ENCODE peak calls at places on chromosomes 3 and 15, in seven cellular contexts. W is mesendoderm, V is IMR-90, S is neuronal stem cell, A is H1, L is trophoblast cell, G is mesenchymal stem cell. Y is an unnamed sample.

GRCh38 chr15:65829150-65829764 is 37.2 kb upstream of the DENND4A start:
- DNase-seq in A (no peak), W (peak), L (peak), V (peak), S (no peak), G (peak), Y (no peak)

GRCh38 chr3:117019082-117019713 is 309.6 kb downstream of the TUSC7 start:
- DNase-seq in V (peak), S (peak), L (peak), A (peak), G (peak), W (peak), Y (peak)

GRCh38 chr3:189602471-189602870 is 28.7 kb upstream of the TP63 start:
- DNase-seq in G (no peak), S (no peak), W (no peak), V (no peak), A (no peak), L (no peak), Y (no peak)

GRCh38 chr3:148739720-148740119 is 42.0 kb downstream of the AGTR1 start:
- DNase-seq in W (no peak), G (no peak), S (no peak), A (no peak), L (no peak), V (no peak), Y (no peak)

GRCh38 chr15:70704166-70704565 is 59.2 kb downstream of the UACA start:
- DNase-seq in W (no peak), G (no peak), L (no peak), S (no peak), A (no peak), V (no peak), Y (no peak)

GRCh38 chr3:173214576-173214975 is 73.5 kb upstream of the SPATA16 start:
- DNase-seq in V (no peak), S (no peak), A (no peak), W (peak), G (no peak), L (no peak), Y (no peak)

GRCh38 chr15:82849556-82850241 is 40.3 kb downstream of the WHAMM start:
- DNase-seq in W (peak), S (peak), A (peak), V (peak), G (peak), L (peak), Y (peak)

GRCh38 chr3:16338124-16338523 is 73.1 kb downstream of the OXNAD1 start:
- DNase-seq in V (no peak), L (no peak), S (no peak), W (no peak), G (peak), A (no peak), Y (no peak)

GRCh38 chr3:171654809-171655208 is 155.5 kb downstream of the PLD1 start:
- DNase-seq in V (peak), S (no peak), L (no peak), W (no peak), G (no peak), A (no peak), Y (no peak)

GRCh38 chr3:54905230-54905888 is 22.5 kb downstream of the LRTM1 start:
- DNase-seq in W (peak), G (no peak), A (no peak), L (no peak), V (peak), S (no peak), Y (no peak)

GRCh38 chr15:48304398-48304797 is 26.8 kb upstream of the DUT start:
- DNase-seq in V (no peak), G (no peak), A (no peak), L (no peak), W (peak), S (no peak), Y (no peak)

GRCh38 chr15:65172531-65172930 is 12.6 kb downstream of the CLPX start:
- DNase-seq in S (no peak), V (no peak), L (no peak), A (no peak), W (no peak), G (no peak), Y (no peak)

GRCh38 chr3:10982782-10983181 is 9.8 kb upstream of the SLC6A1 start:
- DNase-seq in L (peak), S (no peak), V (no peak), A (no peak), W (no peak), G (no peak), Y (no peak)

GRCh38 chr3:38454179-38454883 is 641 bp downstream of the ACVR2B start:
- DNase-seq in L (peak), W (peak), A (no peak), G (peak), V (peak), S (peak), Y (no peak)

GRCh38 chr3:55505776-55506175 is 18.7 kb upstream of the WNT5A start:
- DNase-seq in V (no peak), A (no peak), L (no peak), W (no peak), G (no peak), S (no peak), Y (no peak)

GRCh38 chr15:33083232-33084006 is 111.1 kb downstream of the FMN1 start:
- DNase-seq in S (no peak), V (peak), G (no peak), W (peak), L (peak), A (no peak), Y (peak)

GRCh38 chr3:76010252-76010651 is 224.9 kb upstream of the ZNF717 start:
- DNase-seq in S (no peak), V (no peak), A (no peak), W (peak), L (no peak), G (no peak), Y (no peak)

GRCh38 chr3:119240101-119240581 is 537 bp downstream of the B4GALT4 start:
- DNase-seq in G (peak), V (no peak), A (no peak), S (peak), L (peak), W (peak), Y (peak)

GRCh38 chr3:161879470-161879869 is 382.9 kb downstream of the OTOL1 start:
- DNase-seq in L (no peak), W (no peak), V (no peak), G (no peak), A (no peak), S (no peak), Y (no peak)

GRCh38 chr15:63042879-63043340 is 363 bp downstream of the TPM1 start:
- DNase-seq in L (no peak), V (no peak), S (no peak), A (no peak), G (no peak), W (peak), Y (no peak)

GRCh38 chr3:157530637-157531300 is 27.6 kb upstream of the VEPH1 start:
- DNase-seq in L (no peak), V (peak), G (no peak), S (no peak), W (no peak), A (no peak), Y (no peak)

GRCh38 chr3:98188553-98188952 is 22.1 kb downstream of the OR5H15 start:
- DNase-seq in L (no peak), W (peak), A (no peak), S (no peak), V (no peak), G (peak), Y (peak)

GRCh38 chr15:95298729-95299128 is 1031.8 kb upstream of the NR2F2 start:
- DNase-seq in L (no peak), V (no peak), G (no peak), S (no peak), W (no peak), A (no peak), Y (no peak)

GRCh38 chr15:98241032-98241554 is 280.6 kb downstream of the ARRDC4 start:
- DNase-seq in A (no peak), S (no peak), L (no peak), W (peak), G (no peak), V (no peak), Y (no peak)

DNA sequence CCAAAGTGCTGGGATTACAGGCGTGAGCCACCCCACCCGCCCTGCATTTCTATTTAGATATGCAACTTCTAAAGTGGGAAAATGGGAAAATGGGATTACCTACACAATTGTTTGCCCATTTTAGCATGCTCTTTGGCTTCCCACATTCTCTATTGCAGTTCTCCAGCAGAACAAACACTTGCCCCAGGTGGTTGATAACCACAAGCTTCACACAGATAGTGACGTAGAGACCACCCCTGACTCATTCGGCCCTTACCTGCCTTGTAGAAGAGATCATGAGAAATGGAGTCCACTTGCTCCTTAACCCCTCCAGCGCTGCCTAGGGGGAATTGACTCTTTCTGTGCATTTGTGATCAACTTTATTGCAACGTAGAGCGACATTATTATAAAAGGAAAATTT is 83.2 kb upstream of the RAP2B start:
- DNase-seq in V (no peak), W (peak), G (no peak), L (no peak), S (no peak), A (no peak), Y (no peak)
- H3K4me2 ChIP-seq in V (no peak), W (no peak), G (no peak), L (no peak), S (no peak), A (no peak), Y (no peak)

GRCh38 chr3:141486735-141487418 is at the start of gene RASA2:
- DNase-seq in A (peak), L (peak), W (peak), V (peak), S (peak), G (peak), Y (peak)
- H2BK120ac ChIP-seq in A (no peak), L (peak), W (peak), V (peak), S (no peak), G (peak), Y (no peak)

GRCh38 chr3:183584246-183584913 is 28.9 kb upstream of the KLHL6 start:
- DNase-seq in V (peak), W (peak), A (no peak), G (peak), L (peak), S (no peak), Y (no peak)
- H3K4me2 ChIP-seq in V (no peak), W (no peak), A (no peak), G (no peak), L (no peak), S (no peak), Y (no peak)

DNA sequence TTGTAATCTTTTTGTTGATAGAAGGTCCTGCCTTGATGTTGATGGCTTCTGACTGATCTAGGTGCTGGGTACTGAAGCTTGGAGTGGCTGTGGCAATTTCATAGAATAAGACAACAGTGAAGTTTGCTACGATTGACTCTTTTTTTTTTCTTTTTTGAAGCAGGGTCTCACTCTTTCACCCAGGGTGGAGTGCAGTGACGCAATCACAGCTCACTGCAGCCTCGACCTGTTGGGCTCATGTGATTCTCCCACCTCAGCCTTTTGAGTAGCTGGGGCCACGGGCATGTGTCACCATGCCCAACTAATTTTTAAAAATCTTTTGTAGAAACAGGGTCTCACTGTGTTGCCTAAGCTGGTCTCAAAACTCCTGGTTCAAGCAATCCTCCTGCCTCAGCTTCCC is 14.2 kb downstream of the ARID3B start:
- DNase-seq in V (no peak), A (no peak), S (no peak), W (no peak), G (no peak), L (no peak), Y (no peak)
- H2BK120ac ChIP-seq in V (no peak), A (no peak), S (no peak), W (no peak), G (no peak), L (no peak), Y (no peak)

Y was measured in H9.